ENCODE peak calls at places on chromosomes 16 and 17, in ten cellular contexts. L, O, G, K, M, I, U, V, Q and A are unnamed samples.

GRCh38 chr17:48236681-48237134 is 129.1 kb downstream of the SNX11 start:
- DNase-seq in K (no peak), O (no peak), M (no peak), U (no peak), Q (no peak), I (no peak), G (no peak), V (peak; percentile 79), L (no peak), A (no peak)

GRCh38 chr17:64736804-64737492 is 74.8 kb upstream of the SMURF2 start:
- DNase-seq in L (peak; percentile 30), K (peak; percentile 34), Q (peak; percentile 9), I (no peak), M (no peak), V (no peak), O (peak; percentile 80), G (peak; percentile 6), U (peak; percentile 80), A (peak; percentile 57)

GRCh38 chr17:77439382-77440013 is 298.7 kb downstream of the SEC14L1 start:
- DNase-seq in V (no peak), U (no peak), G (no peak), M (no peak), I (no peak), Q (no peak), L (no peak), K (no peak), O (no peak), A (no peak)

GRCh38 chr17:40922239-40922638 is 15.2 kb downstream of the KRT23 start:
- DNase-seq in V (peak; percentile 56), I (peak; percentile 80), O (peak; percentile 75), L (peak; percentile 11), G (no peak), M (peak; percentile 63), Q (no peak), K (no peak), U (peak; percentile 71), A (no peak)

GRCh38 chr16:80230328-80231117 is 310.3 kb upstream of the DYNLRB2 start:
- DNase-seq in L (no peak), Q (no peak), K (no peak), V (no peak), I (no peak), U (no peak), M (no peak), O (no peak), G (no peak), A (no peak)

GRCh38 chr17:42674755-42675347 is 1.9 kb downstream of the PLEKHH3 start:
- DNase-seq in O (no peak), L (peak; percentile 50), M (no peak), U (peak; percentile 93), V (no peak), Q (no peak), G (no peak), I (no peak), K (no peak), A (peak; percentile 47)

GRCh38 chr17:40427002-40427491 is 9.4 kb upstream of the TOP2A start:
- DNase-seq in M (no peak), I (no peak), K (no peak), U (no peak), Q (no peak), L (no peak), G (no peak), V (no peak), O (no peak), A (no peak)

GRCh38 chr17:65588194-65588808 is 26.9 kb upstream of the AXIN2 start:
- DNase-seq in I (no peak), M (no peak), K (no peak), G (no peak), U (peak; percentile 81), V (no peak), Q (no peak), O (no peak), L (peak; percentile 76), A (no peak)

GRCh38 chr16:47848481-47849109 is 307.2 kb downstream of the ABCC12 start:
- DNase-seq in L (peak; percentile 14), I (no peak), M (no peak), K (no peak), V (peak; percentile 64), Q (no peak), U (no peak), G (no peak), O (no peak), A (no peak)

GRCh38 chr16:57358527-57359095 is at the start of gene CCL22:
- DNase-seq in I (no peak), U (no peak), M (no peak), V (peak; percentile 31), Q (no peak), L (no peak), O (no peak), G (no peak), K (no peak), A (no peak)

GRCh38 chr17:80362428-80363119 is 52.4 kb upstream of the ENDOV start:
- DNase-seq in V (no peak), O (no peak), L (no peak), M (no peak), Q (no peak), K (no peak), U (no peak), I (peak; percentile 30), G (no peak), A (no peak)

GRCh38 chr16:47711809-47712208 is 250.7 kb downstream of the PHKB start:
- DNase-seq in I (no peak), O (no peak), M (no peak), G (no peak), L (no peak), K (no peak), U (no peak), Q (no peak), V (no peak), A (no peak)

GRCh38 chr16:56625943-56626654 is 518 bp downstream of the MT1E start:
- DNase-seq in K (no peak), Q (no peak), U (peak; percentile 71), I (peak; percentile 85), L (no peak), G (no peak), O (no peak), M (no peak), V (no peak), A (no peak)

GRCh38 chr17:28900986-28901726 is 1.7 kb downstream of the DHRS13 start:
- DNase-seq in K (no peak), M (no peak), Q (no peak), I (no peak), V (no peak), L (no peak), G (no peak), O (no peak), U (peak; percentile 47), A (no peak)

GRCh38 chr17:1087381-1088241 is 90.7 kb downstream of the TIMM22 start:
- DNase-seq in O (no peak), K (peak; percentile 79), I (peak; percentile 68), M (peak; percentile 60), Q (no peak), L (peak; percentile 87), V (peak; percentile 78), U (peak; percentile 95), G (no peak), A (peak; percentile 18)

GRCh38 chr17:58277107-58277506 is 3.6 kb downstream of the MPO start:
- DNase-seq in V (no peak), G (no peak), U (no peak), M (no peak), L (no peak), K (peak; percentile 49), O (no peak), Q (no peak), I (no peak), A (no peak)

GRCh38 chr17:59498421-59499307 is 66.7 kb upstream of the DHX40 start:
- DNase-seq in I (no peak), K (no peak), L (no peak), G (no peak), Q (no peak), O (no peak), V (no peak), U (no peak), M (no peak), A (no peak)